ENCODE peak calls at places on chromosomes 5 and 9, in nine cellular contexts. One of them, this sample, is unnamed.

GRCh38 chr5:150036513-150036912 is 36.0 kb downstream of the HMGXB3 start:
- DNase-seq in lung: no peak
- DNase-seq in tibial nerve: no peak
- DNase-seq in A549: peak; percentile 58
- DNase-seq in osteocyte: no peak
- DNase-seq in heart left ventricle: no peak
- DNase-seq in cardiac fibroblast: peak; percentile 91
- DNase-seq in heart right ventricle: peak; percentile 36
- DNase-seq in GM12878: no peak
- DNase-seq in this sample: no peak

GRCh38 chr5:10634562-10634961 is 70.7 kb downstream of the ANKRD33B start:
- DNase-seq in tibial nerve: no peak
- DNase-seq in lung: no peak
- DNase-seq in heart left ventricle: no peak
- DNase-seq in osteocyte: no peak
- DNase-seq in heart right ventricle: no peak
- DNase-seq in A549: no peak
- DNase-seq in cardiac fibroblast: no peak
- DNase-seq in GM12878: no peak
- DNase-seq in this sample: no peak

GRCh38 chr9:104227108-104227507 is 133.0 kb downstream of the SMC2 start:
- DNase-seq in tibial nerve: no peak
- DNase-seq in GM12878: no peak
- DNase-seq in lung: no peak
- DNase-seq in heart right ventricle: no peak
- DNase-seq in cardiac fibroblast: peak; percentile 22
- DNase-seq in osteocyte: no peak
- DNase-seq in A549: no peak
- DNase-seq in heart left ventricle: no peak
- DNase-seq in this sample: no peak

GRCh38 chr5:105218018-105218417 is 1655.4 kb upstream of the NUDT12 start:
- DNase-seq in A549: no peak
- DNase-seq in GM12878: no peak
- DNase-seq in heart left ventricle: no peak
- DNase-seq in cardiac fibroblast: no peak
- DNase-seq in lung: no peak
- DNase-seq in heart right ventricle: no peak
- DNase-seq in tibial nerve: no peak
- DNase-seq in osteocyte: no peak
- DNase-seq in this sample: no peak

GRCh38 chr9:33445389-33445881 is 2.0 kb downstream of the AQP3 start:
- DNase-seq in GM12878: no peak
- DNase-seq in tibial nerve: no peak
- DNase-seq in lung: peak; percentile 71
- DNase-seq in heart left ventricle: no peak
- DNase-seq in cardiac fibroblast: no peak
- DNase-seq in A549: no peak
- DNase-seq in heart right ventricle: no peak
- DNase-seq in osteocyte: no peak
- DNase-seq in this sample: no peak

GRCh38 chr9:3237121-3237520 is 288.7 kb downstream of the RFX3 start:
- DNase-seq in osteocyte: no peak
- DNase-seq in heart left ventricle: no peak
- DNase-seq in cardiac fibroblast: no peak
- DNase-seq in A549: no peak
- DNase-seq in tibial nerve: no peak
- DNase-seq in GM12878: no peak
- DNase-seq in lung: no peak
- DNase-seq in heart right ventricle: no peak
- DNase-seq in this sample: no peak

GRCh38 chr5:142866563-142867275 is 96.5 kb downstream of the ARHGAP26 start:
- DNase-seq in cardiac fibroblast: peak; percentile 82
- DNase-seq in tibial nerve: peak; percentile 57
- DNase-seq in heart left ventricle: peak; percentile 45
- DNase-seq in lung: peak; percentile 43
- DNase-seq in heart right ventricle: peak; percentile 40
- DNase-seq in osteocyte: no peak
- DNase-seq in GM12878: peak; percentile 26
- DNase-seq in A549: peak; percentile 85
- DNase-seq in this sample: peak; percentile 74

GRCh38 chr5:122844916-122845252 is 529 bp upstream of the SNX24 start:
- DNase-seq in GM12878: no peak
- DNase-seq in heart left ventricle: no peak
- DNase-seq in lung: no peak
- DNase-seq in cardiac fibroblast: no peak
- DNase-seq in osteocyte: no peak
- DNase-seq in A549: peak; percentile 6
- DNase-seq in tibial nerve: no peak
- DNase-seq in heart right ventricle: no peak
- DNase-seq in this sample: peak; percentile 40

GRCh38 chr5:152092580-152092979 is 167.9 kb upstream of the GLRA1 start:
- DNase-seq in heart left ventricle: no peak
- DNase-seq in tibial nerve: no peak
- DNase-seq in A549: no peak
- DNase-seq in osteocyte: no peak
- DNase-seq in heart right ventricle: no peak
- DNase-seq in cardiac fibroblast: no peak
- DNase-seq in GM12878: no peak
- DNase-seq in lung: no peak
- DNase-seq in this sample: no peak

GRCh38 chr5:158701406-158702177 is 398.1 kb downstream of the EBF1 start:
- DNase-seq in tibial nerve: no peak
- DNase-seq in heart right ventricle: no peak
- DNase-seq in heart left ventricle: no peak
- DNase-seq in osteocyte: no peak
- DNase-seq in cardiac fibroblast: peak; percentile 68
- DNase-seq in lung: no peak
- DNase-seq in A549: peak; percentile 44
- DNase-seq in GM12878: no peak
- DNase-seq in this sample: no peak

GRCh38 chr9:136093995-136094881 is 851 bp downstream of the NACC2 start:
- DNase-seq in heart left ventricle: peak; percentile 86
- DNase-seq in GM12878: no peak
- DNase-seq in A549: peak; percentile 90
- DNase-seq in tibial nerve: peak; percentile 60
- DNase-seq in heart right ventricle: peak; percentile 85
- DNase-seq in lung: peak; percentile 80
- DNase-seq in cardiac fibroblast: peak; percentile 62
- DNase-seq in osteocyte: no peak
- DNase-seq in this sample: no peak

GRCh38 chr9:114184071-114184470 is 28.7 kb downstream of the COL27A1 start:
- DNase-seq in heart left ventricle: no peak
- DNase-seq in GM12878: no peak
- DNase-seq in A549: no peak
- DNase-seq in tibial nerve: no peak
- DNase-seq in lung: no peak
- DNase-seq in cardiac fibroblast: peak; percentile 42
- DNase-seq in osteocyte: no peak
- DNase-seq in heart right ventricle: no peak
- DNase-seq in this sample: no peak

GRCh38 chr9:33250458-33250995 is 10.6 kb downstream of the SPINK4 start:
- DNase-seq in A549: no peak
- DNase-seq in heart left ventricle: no peak
- DNase-seq in osteocyte: no peak
- DNase-seq in lung: no peak
- DNase-seq in tibial nerve: no peak
- DNase-seq in cardiac fibroblast: peak; percentile 48
- DNase-seq in GM12878: no peak
- DNase-seq in heart right ventricle: no peak
- DNase-seq in this sample: no peak

GRCh38 chr9:106284300-106284699 is 578.7 kb upstream of the ZNF462 start:
- DNase-seq in heart left ventricle: no peak
- DNase-seq in A549: no peak
- DNase-seq in cardiac fibroblast: no peak
- DNase-seq in heart right ventricle: no peak
- DNase-seq in tibial nerve: no peak
- DNase-seq in lung: no peak
- DNase-seq in osteocyte: no peak
- DNase-seq in GM12878: no peak
- DNase-seq in this sample: no peak
- TF ChIP-seq CTCF in heart left ventricle: peak; percentile 14
- TF ChIP-seq CTCF in A549: no peak
- TF ChIP-seq CTCF in cardiac fibroblast: no peak
- TF ChIP-seq CTCF in heart right ventricle: no peak
- TF ChIP-seq CTCF in tibial nerve: no peak
- TF ChIP-seq CTCF in lung: no peak
- TF ChIP-seq CTCF in osteocyte: peak; percentile 34
- TF ChIP-seq CTCF in GM12878: no peak
- TF ChIP-seq CTCF in this sample: no peak

GRCh38 chr5:91381134-91381773 is 1.9 kb downstream of the ARRDC3 start:
- DNase-seq in osteocyte: no peak
- DNase-seq in cardiac fibroblast: no peak
- DNase-seq in heart right ventricle: no peak
- DNase-seq in lung: no peak
- DNase-seq in heart left ventricle: no peak
- DNase-seq in tibial nerve: no peak
- DNase-seq in A549: no peak
- DNase-seq in GM12878: no peak
- DNase-seq in this sample: no peak
- TF ChIP-seq CTCF in osteocyte: no peak
- TF ChIP-seq CTCF in cardiac fibroblast: no peak
- TF ChIP-seq CTCF in heart right ventricle: no peak
- TF ChIP-seq CTCF in lung: no peak
- TF ChIP-seq CTCF in heart left ventricle: no peak
- TF ChIP-seq CTCF in tibial nerve: no peak
- TF ChIP-seq CTCF in A549: no peak
- TF ChIP-seq CTCF in GM12878: no peak
- TF ChIP-seq CTCF in this sample: no peak

GRCh38 chr5:50320131-50320749 is 120.8 kb downstream of the EMB start:
- DNase-seq in heart right ventricle: no peak
- DNase-seq in A549: no peak
- DNase-seq in cardiac fibroblast: no peak
- DNase-seq in heart left ventricle: no peak
- DNase-seq in osteocyte: no peak
- DNase-seq in tibial nerve: no peak
- DNase-seq in lung: no peak
- DNase-seq in GM12878: no peak
- DNase-seq in this sample: no peak
- TF ChIP-seq CTCF in heart right ventricle: no peak
- TF ChIP-seq CTCF in A549: peak; percentile 40
- TF ChIP-seq CTCF in cardiac fibroblast: peak; percentile 71
- TF ChIP-seq CTCF in heart left ventricle: peak; percentile 16
- TF ChIP-seq CTCF in osteocyte: peak; percentile 9
- TF ChIP-seq CTCF in tibial nerve: no peak
- TF ChIP-seq CTCF in lung: no peak
- TF ChIP-seq CTCF in GM12878: peak; percentile 6
- TF ChIP-seq CTCF in this sample: peak; percentile 29

GRCh38 chr9:84667571-84668203 is 1.8 kb upstream of the NTRK2 start:
- DNase-seq in tibial nerve: peak; percentile 37
- DNase-seq in lung: no peak
- DNase-seq in heart left ventricle: peak; percentile 20
- DNase-seq in cardiac fibroblast: peak; percentile 38
- DNase-seq in A549: peak; percentile 43
- DNase-seq in osteocyte: no peak
- DNase-seq in GM12878: no peak
- DNase-seq in heart right ventricle: peak; percentile 5
- DNase-seq in this sample: peak; percentile 19
- TF ChIP-seq CTCF in tibial nerve: peak; percentile 40
- TF ChIP-seq CTCF in lung: no peak
- TF ChIP-seq CTCF in heart left ventricle: peak; percentile 41
- TF ChIP-seq CTCF in cardiac fibroblast: peak; percentile 61
- TF ChIP-seq CTCF in A549: no peak
- TF ChIP-seq CTCF in osteocyte: peak; percentile 58
- TF ChIP-seq CTCF in GM12878: peak; percentile 46
- TF ChIP-seq CTCF in heart right ventricle: peak; percentile 23
- TF ChIP-seq CTCF in this sample: peak; percentile 22

DNA sequence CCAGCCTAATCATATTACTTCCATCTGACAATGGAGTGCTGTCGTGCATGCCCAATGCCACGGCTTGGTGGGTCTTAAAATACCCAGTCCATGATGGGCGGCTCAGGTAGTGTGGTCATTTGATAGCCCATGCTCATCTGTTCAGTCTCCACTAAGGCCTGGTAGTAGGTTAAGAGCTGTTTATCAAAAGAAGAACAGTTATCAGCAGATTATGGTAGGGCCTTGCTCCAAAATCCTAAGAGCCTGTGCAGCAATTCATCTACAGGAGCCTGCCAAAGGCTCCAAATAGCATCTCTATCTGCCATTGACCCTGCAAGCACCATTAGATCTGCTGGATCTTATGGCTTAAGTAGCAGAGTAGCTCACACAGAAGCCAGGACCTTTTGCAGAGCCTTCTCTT is 21.8 kb upstream of the NTRK2 start:
- DNase-seq in lung: no peak
- DNase-seq in heart right ventricle: no peak
- DNase-seq in cardiac fibroblast: no peak
- DNase-seq in osteocyte: no peak
- DNase-seq in tibial nerve: no peak
- DNase-seq in heart left ventricle: no peak
- DNase-seq in A549: no peak
- DNase-seq in GM12878: no peak
- DNase-seq in this sample: no peak
- TF ChIP-seq CTCF in lung: no peak
- TF ChIP-seq CTCF in heart right ventricle: no peak
- TF ChIP-seq CTCF in cardiac fibroblast: no peak
- TF ChIP-seq CTCF in osteocyte: no peak
- TF ChIP-seq CTCF in tibial nerve: no peak
- TF ChIP-seq CTCF in heart left ventricle: no peak
- TF ChIP-seq CTCF in A549: no peak
- TF ChIP-seq CTCF in GM12878: no peak
- TF ChIP-seq CTCF in this sample: no peak

GRCh38 chr9:124511426-124511840 is 4.2 kb upstream of the NR5A1 start:
- DNase-seq in A549: no peak
- DNase-seq in osteocyte: no peak
- DNase-seq in tibial nerve: no peak
- DNase-seq in heart left ventricle: no peak
- DNase-seq in heart right ventricle: no peak
- DNase-seq in GM12878: no peak
- DNase-seq in cardiac fibroblast: no peak
- DNase-seq in lung: no peak
- DNase-seq in this sample: no peak
- TF ChIP-seq CTCF in A549: no peak
- TF ChIP-seq CTCF in osteocyte: no peak
- TF ChIP-seq CTCF in tibial nerve: no peak
- TF ChIP-seq CTCF in heart left ventricle: no peak
- TF ChIP-seq CTCF in heart right ventricle: no peak
- TF ChIP-seq CTCF in GM12878: no peak
- TF ChIP-seq CTCF in cardiac fibroblast: no peak
- TF ChIP-seq CTCF in lung: no peak
- TF ChIP-seq CTCF in this sample: no peak

This sample was measured in GM10248.